ENCODE peak calls at places on chromosomes 3 and 15, in four cellular contexts. T is K562, O is GM12878, W is HepG2. P is an unnamed sample.

GRCh38 chr3:193660698-193661400 is 67.8 kb downstream of the OPA1 start:
- DNase-seq in T (peak), O (no peak), W (no peak), P (no peak)

GRCh38 chr3:159263750-159264561 is 462.1 kb downstream of the MFSD1 start:
- DNase-seq in T (peak), O (no peak), W (peak), P (peak)

GRCh38 chr15:78925076-78925624 is 19.7 kb downstream of the CTSH start:
- DNase-seq in T (no peak), O (no peak), W (no peak), P (no peak)

GRCh38 chr15:96107922-96108321 is 222.6 kb upstream of the NR2F2 start:
- DNase-seq in T (no peak), O (no peak), W (no peak), P (no peak)

GRCh38 chr3:19972056-19972455 is 25.2 kb downstream of the RAB5A start:
- DNase-seq in T (no peak), O (no peak), W (no peak), P (no peak)

GRCh38 chr3:48067271-48067670 is 51.1 kb upstream of the MAP4 start:
- DNase-seq in T (no peak), O (no peak), W (no peak), P (no peak)

GRCh38 chr3:42991369-42992315 is 12.5 kb downstream of the GASK1A start:
- DNase-seq in T (no peak), O (no peak), W (no peak), P (no peak)

GRCh38 chr3:141979050-141979671 is 102.7 kb downstream of the ATP1B3 start:
- DNase-seq in T (no peak), O (no peak), W (no peak), P (no peak)

GRCh38 chr3:41075958-41076357 is 123.3 kb upstream of the CTNNB1 start:
- DNase-seq in T (peak), O (no peak), W (peak), P (peak)

GRCh38 chr3:130242850-130243569 is 102.5 kb upstream of the COL6A5 start:
- DNase-seq in T (peak), O (no peak), W (peak), P (no peak)

GRCh38 chr3:100399341-100400071 is 1.4 kb downstream of the TOMM70 start:
- DNase-seq in T (peak), O (no peak), W (peak), P (peak)

GRCh38 chr3:50534721-50535330 is 31.4 kb upstream of the CACNA2D2 start:
- DNase-seq in T (no peak), O (no peak), W (no peak), P (no peak)

GRCh38 chr3:58572013-58572633 is 5.1 kb downstream of the FAM107A start:
- DNase-seq in T (no peak), O (no peak), W (no peak), P (no peak)

GRCh38 chr15:54150255-54150654 is 172.0 kb downstream of the UNC13C start:
- DNase-seq in T (no peak), O (peak), W (no peak), P (no peak)

GRCh38 chr3:123951522-123952447 is 9.2 kb downstream of the CCDC14 start:
- DNase-seq in T (no peak), O (no peak), W (no peak), P (no peak)

GRCh38 chr15:58724471-58724870 is 25.0 kb downstream of the ADAM10 start:
- DNase-seq in T (no peak), O (peak), W (no peak), P (no peak)

GRCh38 chr3:40975711-40976121 is 223.6 kb upstream of the CTNNB1 start:
- DNase-seq in T (no peak), O (no peak), W (no peak), P (no peak)

GRCh38 chr3:150238995-150239612 is 169.0 kb upstream of the TSC22D2 start:
- DNase-seq in T (peak), O (no peak), W (peak), P (no peak)

GRCh38 chr15:98981851-98982722 is 25.5 kb downstream of the PGPEP1L start:
- DNase-seq in T (no peak), O (peak), W (no peak), P (no peak)

GRCh38 chr15:88894348-88894818 is 961 bp downstream of the HAPLN3 start:
- DNase-seq in T (peak), O (no peak), W (peak), P (peak)

GRCh38 chr3:124832782-124833709 is 54.1 kb downstream of the ITGB5 start:
- DNase-seq in T (no peak), O (no peak), W (no peak), P (no peak)

GRCh38 chr15:65856821-65857455 is 12.4 kb upstream of the RAB11A start:
- DNase-seq in T (peak), O (no peak), W (peak), P (peak)

GRCh38 chr3:72492240-72492639 is 356.0 kb downstream of the SHQ1 start:
- DNase-seq in T (no peak), O (no peak), W (no peak), P (no peak)

GRCh38 chr3:31567036-31567435 is 34.3 kb downstream of the STT3B start:
- DNase-seq in T (peak), O (no peak), W (peak), P (peak)

GRCh38 chr3:101695779-101696372 is 9.4 kb upstream of the RPL24 start:
- DNase-seq in T (peak), O (no peak), W (peak), P (peak)

GRCh38 chr3:37435572-37435971 is 261.2 kb upstream of the LRRFIP2 start:
- DNase-seq in T (peak), O (no peak), W (no peak), P (no peak)

GRCh38 chr15:58545307-58546065 is 113.7 kb downstream of the LIPC start:
- DNase-seq in T (peak), O (no peak), W (no peak), P (no peak)

GRCh38 chr3:47113669-47114365 is 50.1 kb downstream of the SETD2 start:
- DNase-seq in T (no peak), O (peak), W (no peak), P (no peak)

GRCh38 chr15:82047493-82048446 is 2.0 kb upstream of the MEX3B start:
- DNase-seq in T (no peak), O (no peak), W (no peak), P (no peak)

GRCh38 chr3:161558256-161558655 is 61.6 kb downstream of the OTOL1 start:
- DNase-seq in T (no peak), O (no peak), W (no peak), P (no peak)

GRCh38 chr15:31366169-31366734 is 39.6 kb downstream of the KLF13 start:
- DNase-seq in T (no peak), O (no peak), W (no peak), P (peak)

GRCh38 chr15:95326689-95327525 is 1003.6 kb upstream of the NR2F2 start:
- DNase-seq in T (no peak), O (no peak), W (no peak), P (peak)

GRCh38 chr3:153144779-153145178 is 17.2 kb upstream of the RAP2B start:
- DNase-seq in T (no peak), O (no peak), W (no peak), P (no peak)

GRCh38 chr3:127061641-127062040 is 78.7 kb downstream of the PLXNA1 start:
- DNase-seq in T (no peak), O (no peak), W (no peak), P (no peak)
- TF ChIP-seq JUND in T (no peak), O (no peak), W (no peak), P (no peak)

GRCh38 chr3:66991478-66991877 is 6.6 kb upstream of the KBTBD8 start:
- DNase-seq in T (peak), O (no peak), W (no peak), P (no peak)
- TF ChIP-seq MXI1 in T (no peak), O (no peak), W (no peak), P (no peak)

GRCh38 chr3:139127101-139127500 is 82.4 kb upstream of the PRR23C start:
- DNase-seq in T (peak), O (no peak), W (no peak), P (no peak)

GRCh38 chr3:139129892-139130291 is 85.2 kb upstream of the PRR23C start:
- DNase-seq in T (no peak), O (no peak), W (no peak), P (no peak)

GRCh38 chr3:139131951-139132350 is 87.3 kb upstream of the PRR23C start:
- DNase-seq in T (peak), O (no peak), W (no peak), P (no peak)

GRCh38 chr3:139130390-139131140 is 85.9 kb upstream of the PRR23C start:
- DNase-seq in T (no peak), O (no peak), W (no peak), P (no peak)

DNA sequence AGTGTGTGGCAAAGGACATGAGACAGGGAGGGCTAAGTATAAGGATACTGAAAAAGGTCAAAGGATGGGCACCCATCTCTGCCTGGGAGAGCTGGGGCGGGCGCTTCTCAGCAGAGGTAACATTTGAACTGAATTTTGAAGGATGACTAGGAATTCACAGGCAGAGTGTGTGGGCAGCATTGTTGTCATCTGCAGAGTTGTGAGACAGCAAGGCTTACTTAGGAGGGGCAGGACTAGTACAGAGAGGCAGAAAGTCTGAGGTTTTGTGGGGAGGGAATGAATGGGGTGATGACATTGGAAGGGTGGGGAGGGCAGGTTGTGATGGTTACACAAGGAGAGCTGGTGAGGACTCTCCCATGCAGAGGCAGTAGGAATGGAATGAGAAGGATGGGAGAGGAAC is 84.1 kb upstream of the PRR23C start:
- DNase-seq in T (no peak), O (no peak), W (no peak), P (no peak)
- TF ChIP-seq EP300 in T (no peak), O (no peak), W (no peak), P (no peak)

GRCh38 chr3:36305929-36306520 is 74.3 kb upstream of the STAC start:
- DNase-seq in T (no peak), O (no peak), W (no peak), P (no peak)
- TF ChIP-seq JUND in T (no peak), O (no peak), W (no peak), P (no peak)

DNA sequence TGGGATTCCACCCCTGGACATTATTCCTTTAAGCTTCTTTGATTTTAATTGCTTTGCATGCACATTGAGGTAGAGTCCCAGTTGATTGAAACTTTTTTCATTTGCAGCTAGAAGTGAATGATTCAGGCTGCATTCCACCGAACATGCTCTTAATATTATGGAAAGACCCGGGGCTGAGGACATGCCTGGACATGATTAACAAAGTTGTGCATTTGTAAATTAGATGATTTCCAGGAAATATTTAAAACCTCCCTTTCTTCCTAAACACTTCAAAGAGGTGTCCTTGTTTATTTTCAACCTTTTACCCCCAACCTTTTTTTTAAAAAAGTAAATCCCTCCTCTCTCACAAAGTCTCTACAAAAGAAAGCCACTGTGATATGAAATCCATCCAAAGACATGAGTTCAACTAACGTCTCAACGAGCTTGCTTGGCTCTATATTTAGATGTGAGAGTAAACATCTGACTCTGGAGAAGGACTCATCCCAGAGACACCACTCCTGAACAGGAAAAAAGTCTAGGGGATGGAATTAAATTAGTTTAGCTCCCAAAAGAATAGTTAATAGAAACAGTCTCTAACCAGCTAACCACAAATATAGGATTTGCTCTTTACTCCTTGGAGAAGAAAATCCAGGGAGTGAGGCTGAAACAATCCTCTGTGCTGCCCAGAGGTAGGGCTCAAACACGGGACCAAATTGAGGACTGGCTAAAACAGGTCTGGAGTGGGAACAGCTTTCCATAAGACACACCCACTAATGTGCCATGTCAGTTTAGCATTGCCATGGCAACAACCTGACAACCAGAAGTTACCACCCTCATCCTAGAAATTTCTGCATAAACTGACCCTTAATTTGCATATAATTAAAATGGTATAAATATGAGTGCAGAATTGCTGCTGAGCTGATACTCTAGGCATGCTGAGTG is 83.1 kb downstream of the XXYLT1 start:
- DNase-seq in T (no peak), O (no peak), W (no peak), P (no peak)
- TF ChIP-seq MXI1 in T (no peak), O (no peak), W (no peak), P (no peak)

GRCh38 chr3:178618197-178618596 is 82.0 kb downstream of the KCNMB2 start:
- DNase-seq in T (peak), O (no peak), W (no peak), P (no peak)
- TF ChIP-seq EP300 in T (no peak), O (no peak), W (no peak), P (no peak)

DNA sequence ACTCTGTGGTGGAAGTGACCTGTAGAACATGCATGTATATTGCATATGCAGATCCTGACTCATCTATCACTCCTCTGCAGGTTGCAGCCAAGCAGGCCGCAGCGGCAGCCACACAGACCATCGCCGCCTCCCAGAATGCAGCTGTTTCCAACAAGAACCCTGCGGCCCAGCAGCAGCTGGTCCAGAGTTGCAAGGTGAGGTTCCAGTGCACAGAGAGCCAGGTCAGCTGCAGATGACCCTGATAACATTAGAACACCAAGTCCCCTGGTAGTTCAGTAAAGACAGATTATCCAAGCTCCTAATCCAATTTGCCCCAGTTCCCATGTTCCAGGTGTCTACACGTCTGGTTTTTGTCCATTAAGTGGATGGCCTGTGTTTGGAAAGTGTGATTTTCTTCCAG is 325.1 kb upstream of the TPM1 start:
- DNase-seq in T (no peak), O (no peak), W (no peak), P (no peak)
- TF ChIP-seq JUND in T (no peak), O (no peak), W (no peak), P (no peak)